ENCODE peak calls at places on chromosomes 7 and 10, in nine cellular contexts. N is IMR-90, I is upper lobe of right lung, T is prostate gland, Z is thoracic aorta, F is K562, U is body of pancreas, A is lower lobe of right lung, V is iPS DF 6.9. D is an unnamed sample.

GRCh38 chr7:15778191-15778590 is 91.7 kb upstream of the MEOX2 start:
- DNase-seq in T (no peak), V (no peak), U (no peak), Z (no peak), A (no peak), F (no peak), N (no peak), I (no peak), D (no peak)

GRCh38 chr10:64059884-64060283 is 538.7 kb downstream of the REEP3 start:
- DNase-seq in U (no peak), A (no peak), V (no peak), N (no peak), F (no peak), T (no peak), Z (no peak), I (no peak), D (no peak)

GRCh38 chr7:123366991-123367390 is 167.2 kb upstream of the SLC13A1 start:
- DNase-seq in V (no peak), U (no peak), A (no peak), I (no peak), N (no peak), T (no peak), F (no peak), Z (no peak), D (no peak)

GRCh38 chr10:361203-362135 is 226.2 kb downstream of the ZMYND11 start:
- DNase-seq in N (no peak), V (no peak), Z (no peak), T (no peak), I (no peak), A (no peak), F (no peak), U (peak; percentile 42), D (no peak)

GRCh38 chr7:29408841-29409243 is 154.8 kb upstream of the PRR15 start:
- DNase-seq in Z (peak; percentile 11), N (peak; percentile 63), T (peak; percentile 74), V (peak; percentile 71), U (peak; percentile 70), A (no peak), F (peak; percentile 65), I (no peak), D (no peak)

GRCh38 chr7:106050743-106051110 is 61.4 kb downstream of the SYPL1 start:
- DNase-seq in Z (no peak), N (peak; percentile 50), I (no peak), U (no peak), F (no peak), A (no peak), T (no peak), V (no peak), D (no peak)

GRCh38 chr10:72049969-72050781 is 38.2 kb downstream of the SPOCK2 start:
- DNase-seq in T (no peak), Z (no peak), U (no peak), N (no peak), V (no peak), A (no peak), F (no peak), I (no peak), D (peak; percentile 17)

GRCh38 chr10:97498841-97499560 is at the start of gene UBTD1:
- DNase-seq in Z (no peak), U (peak; percentile 54), F (peak; percentile 17), V (no peak), T (peak; percentile 31), I (peak; percentile 84), N (peak; percentile 49), A (peak; percentile 77), D (peak; percentile 63)

GRCh38 chr7:27647052-27647451 is 15.6 kb downstream of the HIBADH start:
- DNase-seq in N (peak; percentile 82), T (no peak), I (no peak), F (no peak), A (no peak), V (no peak), U (no peak), Z (no peak), D (no peak)

GRCh38 chr7:22860784-22861482 is 38.3 kb upstream of the TOMM7 start:
- DNase-seq in F (peak; percentile 58), U (no peak), A (no peak), V (no peak), Z (no peak), I (no peak), T (no peak), N (no peak), D (no peak)

GRCh38 chr10:89115876-89116627 is 91.1 kb downstream of the CH25H start:
- DNase-seq in F (no peak), T (no peak), V (no peak), I (no peak), A (no peak), N (peak; percentile 58), U (no peak), Z (no peak), D (no peak)

GRCh38 chr10:96407560-96408069 is 48.8 kb upstream of the OPALIN start:
- DNase-seq in U (no peak), V (no peak), N (no peak), A (no peak), F (no peak), Z (no peak), T (no peak), I (no peak), D (no peak)

GRCh38 chr10:49733866-49734265 is 28.3 kb downstream of the OGDHL start:
- DNase-seq in V (no peak), N (no peak), F (no peak), Z (no peak), A (no peak), U (no peak), T (no peak), I (no peak), D (no peak)

GRCh38 chr7:91314591-91315323 is 50.5 kb downstream of the FZD1 start:
- DNase-seq in N (no peak), I (no peak), T (no peak), U (no peak), A (no peak), V (no peak), F (no peak), Z (no peak), D (no peak)

GRCh38 chr7:138247568-138248328 is 171.5 kb downstream of the AKR1D1 start:
- DNase-seq in Z (no peak), F (no peak), T (no peak), U (no peak), N (no peak), I (no peak), A (no peak), V (no peak), D (no peak)
- H3K27ac ChIP-seq in Z (no peak overlapping the region), F (no peak overlapping the region), T (no peak overlapping the region), U (no peak overlapping the region), N (no peak overlapping the region), I (no peak overlapping the region), A (no peak overlapping the region), V (no peak overlapping the region), D (no peak overlapping the region)

GRCh38 chr7:101989101-101989500 is 171.7 kb downstream of the CUX1 start:
- DNase-seq in Z (no peak), F (no peak), T (no peak), I (no peak), U (no peak), A (no peak), N (no peak), V (no peak), D (no peak)
- H3K4me3 ChIP-seq in Z (no peak overlapping the region), F (no peak overlapping the region), T (no peak overlapping the region), I (no peak overlapping the region), U (no peak overlapping the region), A (no peak overlapping the region), N (no peak overlapping the region), V (no peak overlapping the region), D (no peak overlapping the region)

GRCh38 chr7:104241581-104241980 is 33.8 kb upstream of the ORC5 start:
- DNase-seq in U (no peak), F (no peak), N (no peak), I (no peak), Z (no peak), A (no peak), T (no peak), V (no peak), D (no peak)
- H3K36me3 ChIP-seq in U (no peaks in the 10 kb centered on the region), F (no peaks in the 10 kb centered on the region), N (no peaks in the 10 kb centered on the region), I (no peaks in the 10 kb centered on the region), Z (no peaks in the 10 kb centered on the region), A (no peaks in the 10 kb centered on the region), T (no peaks in the 10 kb centered on the region), V (no peaks in the 10 kb centered on the region), D (no peaks in the 10 kb centered on the region)

GRCh38 chr10:122120008-122120744 is 131.2 kb downstream of the TACC2 start:
- DNase-seq in I (no peak), F (no peak), N (no peak), V (no peak), Z (no peak), A (no peak), T (no peak), U (no peak), D (no peak)
- H3K27ac ChIP-seq in I (peak overlapping the region; percentile 81), F (no peak overlapping the region), N (no peak overlapping the region), V (no peak overlapping the region), Z (no peak overlapping the region), A (peak overlapping the region; percentile 70), T (peak overlapping the region; percentile 99), U (no peak overlapping the region), D (peak overlapping the region; percentile 97)

D was measured in psoas muscle.